ENCODE peak calls at places on chromosomes 7 and 10, in seven cellular contexts. D is fibroblast of lung, L is Calu3, K is AG04449, P is foreskin fibroblast, O is A673, C is GM13977. I is an unnamed sample.

GRCh38 chr7:79855172-79855571 is 279.5 kb upstream of the GNAI1 start:
- DNase-seq in L (no peak), P (no peak), K (no peak), D (no peak), O (no peak), C (no peak), I (no peak)

GRCh38 chr7:22639400-22639799 is 87.6 kb upstream of the IL6 start:
- DNase-seq in P (no peak), O (no peak), L (no peak), C (no peak), D (peak), K (no peak), I (no peak)

GRCh38 chr7:73838642-73839041 is 3.7 kb downstream of the METTL27 start:
- DNase-seq in K (no peak), O (no peak), C (no peak), P (no peak), L (no peak), D (no peak), I (no peak)

GRCh38 chr10:114550756-114551290 is 107.3 kb downstream of the ABLIM1 start:
- DNase-seq in C (no peak), P (peak), D (peak), O (peak), K (no peak), L (no peak), I (no peak)

GRCh38 chr7:116630932-116631449 is 41.0 kb upstream of the MET start:
- DNase-seq in O (peak), P (peak), K (peak), L (peak), C (no peak), D (peak), I (peak)

GRCh38 chr7:28356619-28357018 is 55.7 kb upstream of the CREB5 start:
- DNase-seq in C (no peak), O (no peak), P (no peak), D (no peak), L (no peak), K (no peak), I (no peak)

GRCh38 chr10:132520147-132520811 is 17.3 kb upstream of the INPP5A start:
- DNase-seq in O (no peak), D (peak), C (peak), K (no peak), P (peak), L (no peak), I (no peak)

GRCh38 chr7:42693722-42694121 is 218.1 kb downstream of the C7orf25 start:
- DNase-seq in P (no peak), C (no peak), K (no peak), D (no peak), L (no peak), O (no peak), I (no peak)

GRCh38 chr10:113476191-113476590 is 76.7 kb upstream of the HABP2 start:
- DNase-seq in P (no peak), K (no peak), D (peak), C (no peak), L (no peak), O (no peak), I (no peak)

GRCh38 chr7:112204776-112205347 is 1.3 kb downstream of the DOCK4 start:
- DNase-seq in P (peak), O (no peak), L (no peak), C (peak), K (no peak), D (peak), I (no peak)

GRCh38 chr7:131369354-131369753 is 41.7 kb downstream of the MKLN1 start:
- DNase-seq in P (no peak), L (no peak), C (no peak), O (no peak), D (no peak), K (no peak), I (no peak)

GRCh38 chr10:73907841-73908517 is 3.0 kb upstream of the PLAU start:
- DNase-seq in C (no peak), D (peak), O (peak), K (no peak), L (no peak), P (peak), I (no peak)

GRCh38 chr10:70308121-70309060 is 24.6 kb upstream of the NPFFR1 start:
- DNase-seq in D (no peak), O (no peak), L (no peak), C (no peak), K (no peak), P (no peak), I (no peak)

GRCh38 chr10:58625070-58625469 is 112.4 kb downstream of the BICC1 start:
- DNase-seq in P (peak), K (no peak), L (no peak), C (no peak), O (no peak), D (peak), I (no peak)

GRCh38 chr7:39357648-39358047 is 208.6 kb upstream of the YAE1 start:
- DNase-seq in C (no peak), L (no peak), K (no peak), D (no peak), O (peak), P (no peak), I (peak)
- TF ChIP-seq CTCF in C (peak), L (peak), K (peak), D (peak), O (peak), P (peak), I (peak)

DNA sequence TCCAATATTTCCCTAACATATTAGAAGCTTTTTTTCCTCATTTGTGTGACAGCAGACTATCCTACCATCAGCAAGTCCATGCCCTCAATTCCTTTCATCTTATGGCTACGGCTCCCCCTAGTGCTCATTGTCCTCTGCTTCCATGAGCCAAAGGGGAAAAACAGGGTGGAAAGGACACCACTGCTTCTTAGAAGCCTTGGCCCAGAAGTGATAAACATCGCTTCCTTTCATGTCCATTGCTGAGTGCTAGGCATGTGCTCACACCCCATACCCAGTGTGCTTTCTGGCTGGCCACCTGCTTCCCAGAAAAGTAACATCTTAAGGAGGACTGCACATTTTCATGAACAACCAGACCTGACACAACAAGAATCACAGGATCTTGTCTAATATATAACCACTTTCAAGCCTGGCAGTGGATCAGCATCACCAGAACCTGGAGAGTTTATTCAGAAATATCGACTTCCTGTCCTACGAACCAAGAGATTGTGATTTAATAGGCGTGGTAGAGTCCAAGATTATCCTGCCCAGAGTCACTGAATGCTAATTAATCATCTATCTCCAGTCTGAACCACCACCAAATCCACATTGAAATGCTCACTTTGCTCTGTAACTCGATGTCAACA is 650.5 kb upstream of the SORCS1 start:
- DNase-seq in K (peak), P (peak), C (peak), O (peak), L (peak), D (peak), I (peak)
- TF ChIP-seq CTCF in K (peak), P (peak), C (peak), O (peak), L (peak), D (peak), I (peak)

GRCh38 chr10:111142082-111142481 is 65.3 kb downstream of the ADRA2A start:
- DNase-seq in P (no peak), D (no peak), K (no peak), L (no peak), C (no peak), O (peak), I (no peak)
- TF ChIP-seq CTCF in P (no peak), D (no peak), K (no peak), L (no peak), C (no peak), O (peak), I (no peak)

GRCh38 chr10:100814751-100815474 is 69.5 kb downstream of the PAX2 start:
- DNase-seq in P (no peak), L (no peak), C (no peak), O (no peak), K (no peak), D (no peak), I (no peak)
- TF ChIP-seq CTCF in P (no peak), L (no peak), C (no peak), O (no peak), K (no peak), D (no peak), I (no peak)

DNA sequence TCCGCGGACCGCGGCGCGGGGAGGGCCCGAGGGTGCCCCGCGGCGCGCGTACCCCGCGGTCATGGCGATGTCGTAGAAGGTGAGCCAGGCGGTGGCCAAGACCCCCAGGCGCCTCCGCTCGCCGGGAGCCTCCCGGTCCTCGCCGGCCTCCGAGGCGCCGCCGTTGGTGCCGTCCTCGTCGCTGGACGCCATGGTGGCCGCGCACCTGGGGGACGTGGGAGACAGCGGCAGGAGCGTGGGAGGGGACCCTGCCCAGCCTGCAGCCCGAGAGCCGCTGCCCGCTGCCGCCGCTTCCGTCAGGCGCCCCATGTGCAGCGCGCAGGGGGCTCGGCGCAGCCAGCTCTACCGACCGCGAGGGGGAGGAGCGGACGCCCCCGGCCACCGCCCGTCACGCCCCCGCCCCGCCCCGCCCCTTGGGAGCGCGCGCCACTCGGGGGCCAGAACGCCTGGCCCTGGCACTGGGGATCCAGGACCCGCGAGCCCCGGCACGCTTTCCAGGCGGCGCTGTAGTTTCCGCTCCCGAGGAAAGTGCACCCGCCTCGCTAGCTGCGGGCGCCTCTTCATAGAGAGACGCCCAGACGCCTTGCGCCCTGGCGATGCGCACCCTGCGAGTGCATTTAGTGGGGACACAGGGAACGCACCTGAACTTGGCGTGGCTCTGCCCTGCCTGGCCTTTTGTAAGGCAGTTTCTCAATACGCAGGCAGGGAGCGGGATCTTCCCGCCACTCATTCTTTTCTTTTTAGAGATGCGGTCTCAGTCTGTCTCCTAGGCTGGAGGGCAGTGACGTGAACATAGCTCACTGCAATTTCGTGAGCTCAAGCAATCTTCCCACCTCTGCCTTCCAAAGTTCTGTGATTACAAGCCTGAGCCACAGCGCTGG is at the start of gene HACD1:
- DNase-seq in O (peak), D (peak), L (peak), K (no peak), C (peak), P (peak), I (peak)
- TF ChIP-seq CTCF in O (peak), D (peak), L (no peak), K (peak), C (no peak), P (no peak), I (no peak)

GRCh38 chr7:78587443-78588044 is 789.0 kb downstream of the PHTF2 start:
- DNase-seq in L (peak), P (peak), O (peak), D (no peak), K (no peak), C (no peak), I (no peak)
- TF ChIP-seq CTCF in L (no peak), P (peak), O (peak), D (peak), K (peak), C (peak), I (no peak)

GRCh38 chr10:86102446-86102845 is 264.1 kb downstream of the GRID1 start:
- DNase-seq in C (no peak), L (no peak), K (no peak), O (no peak), D (no peak), P (no peak), I (no peak)

GRCh38 chr10:86103391-86104101 is 263.0 kb downstream of the GRID1 start:
- DNase-seq in C (no peak), L (no peak), K (no peak), D (no peak), O (peak), P (no peak), I (no peak)

GRCh38 chr10:86102031-86102430 is 264.6 kb downstream of the GRID1 start:
- DNase-seq in L (no peak), O (no peak), P (no peak), K (no peak), D (no peak), C (no peak), I (no peak)

GRCh38 chr10:86099542-86100334 is 266.9 kb downstream of the GRID1 start:
- DNase-seq in K (no peak), L (no peak), O (no peak), C (no peak), P (no peak), D (no peak), I (no peak)

DNA sequence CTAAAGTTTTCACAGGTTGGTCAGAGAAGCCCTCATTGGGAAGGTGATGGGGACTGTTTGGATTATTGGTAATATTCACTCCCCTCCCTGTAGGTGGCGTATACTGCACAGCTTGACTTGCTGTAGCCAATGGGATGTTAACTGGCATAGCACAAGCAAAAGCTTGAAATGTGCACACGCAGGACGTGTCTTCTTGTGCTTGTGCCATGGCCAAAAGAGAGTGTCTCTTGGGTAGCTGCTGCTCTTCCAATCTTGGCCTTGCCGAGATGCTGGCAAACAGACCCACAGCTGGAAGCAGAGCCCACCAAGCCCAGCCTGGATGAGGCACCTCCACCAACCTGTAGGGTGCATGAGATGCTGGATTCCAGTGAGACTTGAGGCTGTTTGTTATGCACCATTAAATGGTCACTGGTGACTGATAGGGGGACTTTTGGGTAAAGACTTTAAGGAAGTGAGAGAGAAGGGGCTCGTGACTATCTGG is 266.0 kb downstream of the GRID1 start:
- DNase-seq in O (peak), C (peak), P (no peak), D (peak), K (no peak), L (peak), I (no peak)
- TF ChIP-seq CTCF in O (peak), C (peak), P (peak), D (no peak), K (peak), L (peak), I (peak)

DNA sequence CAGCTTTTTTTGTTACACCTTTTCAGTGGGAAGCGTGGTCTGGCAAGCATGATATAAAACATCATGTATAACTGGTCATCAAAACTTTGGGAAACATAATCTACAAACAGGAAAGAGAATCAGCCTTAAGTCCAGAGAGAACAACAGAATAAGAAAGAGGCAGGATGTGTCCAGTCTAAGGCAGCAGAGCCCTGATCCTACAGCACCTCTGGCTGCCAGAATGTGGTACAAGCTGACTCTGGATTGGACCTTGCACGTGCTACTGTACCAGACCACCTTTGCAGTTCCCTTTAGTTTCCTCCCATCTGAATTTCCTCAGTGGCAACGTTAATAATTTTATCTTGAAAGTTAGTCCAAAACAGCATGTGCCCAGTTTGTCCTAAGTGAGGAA is 824.6 kb upstream of the IGFBP3 start:
- DNase-seq in C (no peak), K (no peak), L (peak), O (no peak), D (no peak), P (peak), I (no peak)
- TF ChIP-seq CTCF in C (no peak), K (peak), L (no peak), O (no peak), D (peak), P (peak), I (no peak)

GRCh38 chr10:99536400-99537254 is 3.9 kb downstream of the NKX2-3 start:
- DNase-seq in P (no peak), C (peak), D (no peak), L (peak), K (no peak), O (no peak), I (no peak)
- TF ChIP-seq CTCF in P (no peak), C (no peak), D (no peak), L (no peak), K (no peak), O (no peak), I (no peak)

GRCh38 chr10:6202098-6202683 is 541 bp upstream of the PFKFB3 start:
- DNase-seq in D (no peak), P (no peak), K (no peak), L (no peak), C (no peak), O (no peak), I (peak)

GRCh38 chr10:6203331-6204062 is 765 bp downstream of the PFKFB3 start:
- DNase-seq in D (peak), K (no peak), L (peak), C (peak), P (peak), O (peak), I (peak)

GRCh38 chr10:6202684-6203330 is at the start of gene PFKFB3:
- DNase-seq in O (peak), D (peak), P (peak), C (peak), L (peak), K (no peak), I (peak)

GRCh38 chr10:6200588-6201510 is 1.9 kb upstream of the PFKFB3 start:
- DNase-seq in D (peak), K (no peak), P (peak), C (peak), O (peak), L (no peak), I (peak)

DNA sequence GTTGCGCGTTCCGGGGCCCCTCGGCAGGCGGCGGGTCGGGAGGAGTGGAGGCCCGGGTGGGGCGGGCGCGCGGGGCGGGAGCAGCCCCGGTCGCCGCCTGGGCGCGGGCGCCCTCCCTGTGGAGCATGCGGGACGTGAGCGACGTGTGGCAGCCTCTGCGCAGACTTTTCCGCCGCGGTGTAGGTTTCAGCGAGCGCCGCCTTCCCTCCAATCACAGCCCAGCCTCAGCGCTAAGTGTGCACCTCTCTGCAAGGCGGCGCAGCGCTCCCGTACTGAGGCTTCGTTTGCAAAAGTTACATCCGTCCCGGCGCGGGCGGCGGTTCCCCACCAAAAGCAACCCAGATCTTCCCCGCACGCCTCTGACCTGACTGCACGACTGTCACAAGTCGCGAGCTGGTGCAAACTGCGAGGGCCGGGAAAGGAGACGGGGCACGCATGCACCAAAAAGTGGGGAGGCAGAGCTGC is 1.2 kb upstream of the PFKFB3 start:
- DNase-seq in C (peak), K (no peak), D (peak), L (peak), O (peak), P (peak), I (peak)
- TF ChIP-seq CTCF in C (peak), K (no peak), D (no peak), L (no peak), O (peak), P (no peak), I (no peak)

I was measured in nephron progenitor cell.